ENCODE peak calls at places on chromosomes 7 and 10, in nine cellular contexts. O is IMR-90; U is progenitor cell of endocrine pancreas; M is OCI-M1; A is effector CD4-positive, alpha-beta T cell; C is stomach; R is activated CD8-positive, alpha-beta memory T cell treated with anti-CD3 and anti-CD28 coated beads, Interleukin-2, amount 10 ng/mL, durations not matched to agents 7 days and 5 days; S is HFFc6; I is GM20000. Q is an unnamed sample.

GRCh38 chr7:154879629-154880028 is 123.3 kb downstream of the PAXIP1 start:
- DNase-seq in O (no peak), U (no peak), M (no peak), A (no peak), C (peak), R (no peak), S (no peak), I (no peak), Q (peak)

GRCh38 chr7:127905491-127906330 is 125.5 kb downstream of the LRRC4 start:
- DNase-seq in O (peak), U (no peak), M (no peak), A (no peak), C (no peak), R (peak), S (peak), I (no peak), Q (peak)

GRCh38 chr7:23334482-23335056 is 35.4 kb downstream of the MALSU1 start:
- DNase-seq in O (peak), U (no peak), M (no peak), A (no peak), C (peak), R (no peak), S (peak), I (no peak), Q (peak)

GRCh38 chr10:16192337-16192736 is 244.5 kb upstream of the PTER start:
- DNase-seq in O (no peak), U (no peak), M (no peak), A (no peak), C (peak), R (no peak), S (no peak), I (no peak), Q (no peak)

GRCh38 chr7:94741179-94741578 is 85.2 kb upstream of the SGCE start:
- DNase-seq in O (no peak), U (no peak), M (peak), A (no peak), C (no peak), R (no peak), S (no peak), I (no peak), Q (no peak)

GRCh38 chr7:47253650-47254080 is 328.2 kb downstream of the TNS3 start:
- DNase-seq in O (peak), U (no peak), M (peak), A (no peak), C (no peak), R (no peak), S (peak), I (peak), Q (peak)

GRCh38 chr10:33005322-33006282 is 47.6 kb upstream of the ITGB1 start:
- DNase-seq in O (peak), U (peak), M (peak), A (peak), C (peak), R (no peak), S (peak), I (peak), Q (peak)

GRCh38 chr7:137978464-137979237 is 23.2 kb downstream of the CREB3L2 start:
- DNase-seq in O (peak), U (no peak), M (no peak), A (no peak), C (no peak), R (no peak), S (peak), I (no peak), Q (peak)

GRCh38 chr7:108147031-108147563 is 16.9 kb upstream of the LAMB4 start:
- DNase-seq in O (no peak), U (no peak), M (no peak), A (no peak), C (no peak), R (no peak), S (no peak), I (no peak), Q (no peak)

GRCh38 chr10:73910764-73911552 is at the start of gene PLAU:
- DNase-seq in O (peak), U (peak), M (peak), A (peak), C (peak), R (peak), S (no peak), I (peak), Q (peak)

GRCh38 chr10:112446055-112446854 is 459 bp downstream of the ZDHHC6 start:
- DNase-seq in O (peak), U (no peak), M (peak), A (no peak), C (no peak), R (no peak), S (no peak), I (no peak), Q (peak)

GRCh38 chr7:5020098-5020497 is 25.6 kb upstream of the RBAK start:
- DNase-seq in O (no peak), U (no peak), M (no peak), A (no peak), C (no peak), R (no peak), S (no peak), I (no peak), Q (no peak)

GRCh38 chr10:35913628-35914027 is 271.5 kb upstream of the FZD8 start:
- DNase-seq in O (peak), U (no peak), M (no peak), A (no peak), C (no peak), R (no peak), S (peak), I (no peak), Q (no peak)

GRCh38 chr10:3142146-3142875 is 30.3 kb downstream of the PITRM1 start:
- DNase-seq in O (no peak), U (no peak), M (no peak), A (no peak), C (no peak), R (no peak), S (no peak), I (no peak), Q (no peak)

GRCh38 chr7:143490719-143491306 is 13.1 kb downstream of the TAS2R41 start:
- DNase-seq in O (no peak), U (no peak), M (peak), A (no peak), C (no peak), R (peak), S (no peak), I (no peak), Q (no peak)

GRCh38 chr7:29557954-29558353 is 5.7 kb upstream of the PRR15 start:
- DNase-seq in O (no peak), U (no peak), M (peak), A (no peak), C (no peak), R (no peak), S (peak), I (no peak), Q (peak)

GRCh38 chr7:130758429-130759056 is 24.5 kb upstream of the KLF14 start:
- DNase-seq in O (peak), U (no peak), M (peak), A (no peak), C (no peak), R (no peak), S (peak), I (peak), Q (no peak)

GRCh38 chr7:26500749-26501352 is 209.2 kb downstream of the SNX10 start:
- DNase-seq in O (peak), U (no peak), M (peak), A (no peak), C (no peak), R (no peak), S (no peak), I (peak), Q (no peak)

GRCh38 chr10:47383254-47384147 is 592 bp downstream of the ZNF488 start:
- DNase-seq in O (no peak), U (peak), M (no peak), A (no peak), C (peak), R (peak), S (no peak), I (no peak), Q (no peak)

GRCh38 chr7:154578351-154578750 is 424.6 kb downstream of the PAXIP1 start:
- DNase-seq in O (no peak), U (no peak), M (no peak), A (no peak), C (no peak), R (no peak), S (no peak), I (no peak), Q (no peak)

GRCh38 chr10:61900829-61901783 is at the start of gene ARID5B:
- DNase-seq in O (peak), U (no peak), M (peak), A (peak), C (peak), R (peak), S (peak), I (peak), Q (peak)

Q was measured in osteoblast.